ENCODE peak calls at places on chromosomes 11 and 22, in ten cellular contexts. One of them, this sample, is unnamed.

GRCh38 chr22:46774456-46775363 is 12.3 kb downstream of the TBC1D22A start:
- DNase-seq in fibroblast of lung: no peak
- DNase-seq in K562: no peak
- DNase-seq in keratinocyte: no peak
- DNase-seq in neural progenitor cell: no peak
- DNase-seq in HCT116: no peak
- DNase-seq in PC-3: no peak
- DNase-seq in GM23338: no peak
- DNase-seq in mammary epithelial cell: no peak
- DNase-seq in DND-41: no peak
- DNase-seq in this sample: no peak

GRCh38 chr11:130278151-130278550 is 36.6 kb downstream of the ZBTB44 start:
- DNase-seq in HCT116: no peak
- DNase-seq in DND-41: no peak
- DNase-seq in keratinocyte: no peak
- DNase-seq in PC-3: no peak
- DNase-seq in K562: no peak
- DNase-seq in neural progenitor cell: no peak
- DNase-seq in fibroblast of lung: no peak
- DNase-seq in GM23338: no peak
- DNase-seq in mammary epithelial cell: no peak
- DNase-seq in this sample: no peak

GRCh38 chr11:40130427-40130826 is 1329.0 kb downstream of the LRRC4C start:
- DNase-seq in GM23338: peak; percentile 42
- DNase-seq in mammary epithelial cell: no peak
- DNase-seq in HCT116: no peak
- DNase-seq in neural progenitor cell: peak; percentile 72
- DNase-seq in keratinocyte: no peak
- DNase-seq in DND-41: no peak
- DNase-seq in PC-3: peak; percentile 6
- DNase-seq in fibroblast of lung: peak; percentile 11
- DNase-seq in K562: no peak
- DNase-seq in this sample: no peak

GRCh38 chr11:1830500-1831223 is 4.1 kb upstream of the SYT8 start:
- DNase-seq in mammary epithelial cell: peak; percentile 98
- DNase-seq in HCT116: no peak
- DNase-seq in GM23338: no peak
- DNase-seq in PC-3: no peak
- DNase-seq in fibroblast of lung: peak; percentile 12
- DNase-seq in keratinocyte: peak; percentile 100
- DNase-seq in DND-41: no peak
- DNase-seq in neural progenitor cell: no peak
- DNase-seq in K562: no peak
- DNase-seq in this sample: no peak

GRCh38 chr11:135075740-135076139 is 663.7 kb upstream of the B3GAT1 start:
- DNase-seq in fibroblast of lung: peak; percentile 21
- DNase-seq in neural progenitor cell: peak; percentile 52
- DNase-seq in DND-41: peak; percentile 64
- DNase-seq in HCT116: peak; percentile 71
- DNase-seq in keratinocyte: peak; percentile 5
- DNase-seq in PC-3: peak; percentile 67
- DNase-seq in mammary epithelial cell: no peak
- DNase-seq in K562: peak; percentile 47
- DNase-seq in GM23338: peak; percentile 80
- DNase-seq in this sample: peak; percentile 57

GRCh38 chr11:16985297-16985696 is 28.9 kb downstream of the PLEKHA7 start:
- DNase-seq in mammary epithelial cell: no peak
- DNase-seq in PC-3: no peak
- DNase-seq in K562: no peak
- DNase-seq in DND-41: no peak
- DNase-seq in keratinocyte: no peak
- DNase-seq in neural progenitor cell: no peak
- DNase-seq in HCT116: no peak
- DNase-seq in GM23338: no peak
- DNase-seq in fibroblast of lung: no peak
- DNase-seq in this sample: no peak

GRCh38 chr22:42868751-42869251 is 11.7 kb upstream of the ARFGAP3 start:
- DNase-seq in neural progenitor cell: no peak
- DNase-seq in HCT116: no peak
- DNase-seq in mammary epithelial cell: no peak
- DNase-seq in PC-3: no peak
- DNase-seq in keratinocyte: no peak
- DNase-seq in K562: no peak
- DNase-seq in fibroblast of lung: peak; percentile 75
- DNase-seq in DND-41: no peak
- DNase-seq in GM23338: no peak
- DNase-seq in this sample: no peak

GRCh38 chr11:104830080-104830479 is 68.2 kb downstream of the CASP12 start:
- DNase-seq in HCT116: peak; percentile 1
- DNase-seq in PC-3: peak; percentile 85
- DNase-seq in mammary epithelial cell: peak; percentile 58
- DNase-seq in neural progenitor cell: no peak
- DNase-seq in keratinocyte: peak; percentile 4
- DNase-seq in fibroblast of lung: peak; percentile 76
- DNase-seq in K562: no peak
- DNase-seq in DND-41: no peak
- DNase-seq in GM23338: no peak
- DNase-seq in this sample: peak; percentile 73

GRCh38 chr22:42760806-42761565 is 40.3 kb upstream of the A4GALT start:
- DNase-seq in GM23338: no peak
- DNase-seq in HCT116: no peak
- DNase-seq in PC-3: no peak
- DNase-seq in fibroblast of lung: no peak
- DNase-seq in neural progenitor cell: peak; percentile 3
- DNase-seq in K562: no peak
- DNase-seq in mammary epithelial cell: no peak
- DNase-seq in DND-41: no peak
- DNase-seq in keratinocyte: no peak
- DNase-seq in this sample: no peak

GRCh38 chr11:36627471-36627870 is 29.4 kb upstream of the RAG2 start:
- DNase-seq in DND-41: no peak
- DNase-seq in neural progenitor cell: no peak
- DNase-seq in keratinocyte: no peak
- DNase-seq in mammary epithelial cell: no peak
- DNase-seq in K562: no peak
- DNase-seq in GM23338: no peak
- DNase-seq in HCT116: no peak
- DNase-seq in PC-3: no peak
- DNase-seq in fibroblast of lung: no peak
- DNase-seq in this sample: no peak

GRCh38 chr11:29161216-29161615 is 855.6 kb downstream of the KCNA4 start:
- DNase-seq in HCT116: no peak
- DNase-seq in fibroblast of lung: peak; percentile 67
- DNase-seq in neural progenitor cell: no peak
- DNase-seq in DND-41: no peak
- DNase-seq in PC-3: peak; percentile 40
- DNase-seq in GM23338: no peak
- DNase-seq in K562: no peak
- DNase-seq in mammary epithelial cell: peak; percentile 59
- DNase-seq in keratinocyte: no peak
- DNase-seq in this sample: peak; percentile 52

GRCh38 chr22:47619631-47620030 is 857.2 kb downstream of the TBC1D22A start:
- DNase-seq in fibroblast of lung: no peak
- DNase-seq in keratinocyte: no peak
- DNase-seq in neural progenitor cell: no peak
- DNase-seq in DND-41: no peak
- DNase-seq in PC-3: no peak
- DNase-seq in mammary epithelial cell: no peak
- DNase-seq in K562: no peak
- DNase-seq in HCT116: no peak
- DNase-seq in GM23338: no peak
- DNase-seq in this sample: no peak

DNA sequence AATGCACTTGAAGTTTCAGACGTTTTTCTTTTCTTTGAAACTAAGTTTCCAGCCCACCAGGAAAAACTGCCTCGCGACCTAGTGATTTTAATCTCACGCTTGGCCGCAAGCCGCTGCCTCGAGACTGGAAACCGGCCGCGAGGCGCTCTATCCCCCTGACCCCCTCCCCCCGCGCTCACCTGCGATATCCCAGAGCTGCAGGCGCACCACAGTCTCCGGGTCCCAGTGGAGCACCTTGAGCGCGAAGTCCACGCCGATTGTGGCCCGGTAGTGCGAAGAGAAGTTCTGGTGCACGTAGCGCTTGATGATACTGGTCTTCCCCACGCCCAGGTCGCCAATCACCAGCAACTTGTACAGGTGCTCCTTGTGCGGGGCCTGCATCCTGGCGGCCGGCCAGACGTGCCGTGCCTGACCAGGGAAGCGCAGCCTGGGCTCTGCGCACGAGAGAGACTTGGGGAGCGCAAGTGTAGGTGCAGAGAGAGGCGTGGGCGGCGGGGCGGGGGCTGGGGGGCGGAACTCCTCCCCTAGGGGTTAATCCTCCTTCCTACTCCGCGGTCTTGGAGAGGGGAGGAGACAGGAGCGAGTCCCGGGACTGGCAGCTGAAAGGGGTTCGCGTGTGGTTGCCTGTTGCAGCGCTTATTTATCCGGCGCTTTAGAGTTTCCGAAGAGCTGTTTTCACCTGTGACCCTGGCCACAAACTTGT is at the start of gene RAB38:
- DNase-seq in K562: peak; percentile 23
- DNase-seq in DND-41: no peak
- DNase-seq in GM23338: peak; percentile 84
- DNase-seq in keratinocyte: no peak
- DNase-seq in PC-3: no peak
- DNase-seq in neural progenitor cell: peak; percentile 80
- DNase-seq in fibroblast of lung: peak; percentile 43
- DNase-seq in mammary epithelial cell: peak; percentile 80
- DNase-seq in HCT116: peak; percentile 42
- DNase-seq in this sample: peak; percentile 41
- TF ChIP-seq EZH2 in K562: no peak
- TF ChIP-seq EZH2 in DND-41: no peak
- TF ChIP-seq EZH2 in GM23338: no peak
- TF ChIP-seq EZH2 in keratinocyte: no peak
- TF ChIP-seq EZH2 in PC-3: no peak
- TF ChIP-seq EZH2 in neural progenitor cell: no peak
- TF ChIP-seq EZH2 in fibroblast of lung: no peak
- TF ChIP-seq EZH2 in mammary epithelial cell: no peak
- TF ChIP-seq EZH2 in HCT116: no peak
- TF ChIP-seq EZH2 in this sample: no peak

DNA sequence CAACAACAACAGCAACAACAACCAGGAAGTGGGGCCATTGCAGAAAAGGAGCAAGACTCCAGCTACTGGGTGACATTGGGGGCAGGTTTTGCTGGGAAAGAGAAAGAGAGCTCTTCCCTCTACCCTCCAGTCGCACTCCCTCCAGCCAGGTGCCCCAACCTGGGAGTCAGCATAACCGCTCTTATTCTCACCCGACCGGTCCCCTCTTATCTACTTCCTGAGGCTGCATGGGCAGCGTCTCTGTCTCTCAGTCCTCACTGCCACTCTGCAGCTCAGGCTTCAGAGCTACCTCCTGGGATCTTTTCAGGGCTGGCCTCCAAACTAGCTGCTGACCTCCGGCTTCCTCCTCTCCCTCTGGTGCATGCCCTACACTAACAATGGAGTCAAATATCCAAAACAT is 5.1 kb downstream of the ZNF70 start:
- DNase-seq in fibroblast of lung: no peak
- DNase-seq in HCT116: no peak
- DNase-seq in mammary epithelial cell: no peak
- DNase-seq in neural progenitor cell: no peak
- DNase-seq in keratinocyte: no peak
- DNase-seq in GM23338: no peak
- DNase-seq in K562: no peak
- DNase-seq in PC-3: no peak
- DNase-seq in DND-41: no peak
- DNase-seq in this sample: no peak
- H3K4me2 ChIP-seq in fibroblast of lung: no peak overlapping the region
- H3K4me2 ChIP-seq in HCT116: no peak overlapping the region
- H3K4me2 ChIP-seq in mammary epithelial cell: no peak overlapping the region
- H3K4me2 ChIP-seq in neural progenitor cell: no peak overlapping the region
- H3K4me2 ChIP-seq in keratinocyte: no peak overlapping the region
- H3K4me2 ChIP-seq in GM23338: no peak overlapping the region
- H3K4me2 ChIP-seq in K562: no peak overlapping the region
- H3K4me2 ChIP-seq in PC-3: no peak overlapping the region
- H3K4me2 ChIP-seq in DND-41: no peak overlapping the region
- H3K4me2 ChIP-seq in this sample: no peak overlapping the region

DNA sequence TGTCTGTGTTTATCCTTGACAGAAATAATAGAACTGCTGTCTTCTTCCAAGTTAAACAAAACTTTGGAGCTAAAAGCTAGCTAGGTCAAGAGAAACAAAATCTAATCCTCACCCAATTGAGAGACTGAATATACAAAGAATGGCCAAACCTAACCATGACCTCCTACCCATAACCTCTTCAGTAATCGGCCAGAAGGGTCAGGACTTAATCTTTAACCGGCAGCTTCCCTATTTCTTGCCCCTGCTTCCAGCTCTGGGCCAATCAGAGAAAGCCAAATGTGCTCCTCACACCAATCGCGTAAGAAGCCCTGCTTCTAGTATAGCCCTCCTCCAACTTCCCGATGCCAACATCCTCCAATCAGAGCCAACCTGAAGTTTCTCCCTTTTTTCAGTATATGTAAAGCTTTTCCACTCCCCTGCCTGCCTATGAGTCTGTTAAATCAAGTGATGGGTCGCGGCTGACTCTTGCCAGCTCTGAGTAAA is 1.7 kb upstream of the DDX6 start:
- DNase-seq in PC-3: peak; percentile 79
- DNase-seq in neural progenitor cell: peak; percentile 91
- DNase-seq in HCT116: peak; percentile 91
- DNase-seq in GM23338: peak; percentile 97
- DNase-seq in mammary epithelial cell: peak; percentile 61
- DNase-seq in fibroblast of lung: peak; percentile 93
- DNase-seq in keratinocyte: peak; percentile 71
- DNase-seq in DND-41: peak; percentile 86
- DNase-seq in K562: peak; percentile 63
- DNase-seq in this sample: peak; percentile 86
- H3K4me3 ChIP-seq in PC-3: peak overlapping the region; percentile 88
- H3K4me3 ChIP-seq in neural progenitor cell: peak overlapping the region; percentile 82
- H3K4me3 ChIP-seq in HCT116: peak overlapping the region; percentile 99
- H3K4me3 ChIP-seq in GM23338: peak overlapping the region; percentile 97
- H3K4me3 ChIP-seq in mammary epithelial cell: peak overlapping the region; percentile 95
- H3K4me3 ChIP-seq in fibroblast of lung: peak overlapping the region; percentile 57
- H3K4me3 ChIP-seq in keratinocyte: peak overlapping the region; percentile 74
- H3K4me3 ChIP-seq in DND-41: peak overlapping the region; percentile 97
- H3K4me3 ChIP-seq in K562: peak overlapping the region; percentile 90
- H3K4me3 ChIP-seq in this sample: peak overlapping the region; percentile 98

DNA sequence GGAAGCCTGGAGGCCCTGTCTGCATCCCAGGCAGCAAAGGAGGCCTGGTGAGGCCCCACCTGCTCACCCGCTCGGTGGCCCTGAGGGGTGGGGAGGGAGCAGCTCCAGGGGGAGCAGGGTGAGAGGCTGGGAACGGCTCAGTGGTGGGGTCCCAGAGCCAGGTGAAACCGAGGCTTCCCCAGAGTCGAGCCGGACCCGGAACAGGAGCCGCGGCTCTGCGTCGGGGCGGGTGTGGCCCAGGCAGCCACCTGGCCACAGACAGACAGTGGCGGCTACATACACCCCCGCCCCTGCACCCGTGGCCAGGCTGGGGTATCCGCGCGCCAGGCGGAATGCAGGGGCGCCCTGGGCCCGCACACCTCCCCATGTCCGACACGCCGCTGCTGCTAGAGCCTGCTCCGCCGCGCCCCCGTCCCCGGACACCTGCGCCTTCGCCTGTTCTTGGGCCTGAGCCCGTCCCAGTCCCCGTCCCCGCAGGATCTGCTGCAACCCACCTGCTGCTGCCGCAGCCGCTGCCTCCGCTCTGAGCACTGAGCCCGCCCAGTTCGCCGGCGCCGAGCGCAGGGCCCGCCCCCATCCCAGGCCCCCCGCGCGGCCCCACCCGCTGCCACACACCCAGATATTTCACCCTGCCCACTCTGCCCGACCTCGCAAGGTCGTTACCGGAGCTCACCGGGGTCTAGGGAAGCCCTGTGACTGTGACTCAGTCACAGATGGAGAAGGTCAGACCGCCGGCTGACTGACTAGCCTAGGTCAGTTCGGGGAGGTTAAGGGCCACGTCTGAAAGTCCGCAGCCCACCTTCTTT is at the start of gene SLC7A4:
- DNase-seq in GM23338: peak; percentile 51
- DNase-seq in neural progenitor cell: peak; percentile 59
- DNase-seq in HCT116: no peak
- DNase-seq in mammary epithelial cell: no peak
- DNase-seq in DND-41: no peak
- DNase-seq in keratinocyte: no peak
- DNase-seq in K562: peak; percentile 85
- DNase-seq in fibroblast of lung: no peak
- DNase-seq in PC-3: no peak
- DNase-seq in this sample: no peak
- TF ChIP-seq EZH2 in GM23338: peak; percentile 22
- TF ChIP-seq EZH2 in neural progenitor cell: peak; percentile 34
- TF ChIP-seq EZH2 in HCT116: no peak
- TF ChIP-seq EZH2 in mammary epithelial cell: no peak
- TF ChIP-seq EZH2 in DND-41: no peak
- TF ChIP-seq EZH2 in keratinocyte: no peak
- TF ChIP-seq EZH2 in K562: no peak
- TF ChIP-seq EZH2 in fibroblast of lung: no peak
- TF ChIP-seq EZH2 in PC-3: no peak
- TF ChIP-seq EZH2 in this sample: no peak